ENCODE peak calls at places on chromosomes 7 and 10, in seven cellular contexts. P, O, L, S, N, E and W are unnamed samples.

GRCh38 chr7:48976268-48976667 is 51.9 kb downstream of the CDC14C start:
- DNase-seq in P (no peak), O (no peak), L (no peak), S (no peak), N (no peak), E (no peak), W (no peak)

GRCh38 chr7:139560678-139561077 is 37.2 kb downstream of the CLEC2L start:
- DNase-seq in P (no peak), O (no peak), L (no peak), S (peak), N (no peak), E (peak), W (peak)

GRCh38 chr7:130297628-130298027 is 4.7 kb downstream of the CPA4 start:
- DNase-seq in P (no peak), O (no peak), L (no peak), S (no peak), N (no peak), E (no peak), W (peak)

GRCh38 chr7:67809586-67809985 is 813.0 kb downstream of the TYW1 start:
- DNase-seq in P (no peak), O (peak), L (no peak), S (no peak), N (no peak), E (no peak), W (no peak)

GRCh38 chr10:113639966-113640365 is 23.9 kb downstream of the NRAP start:
- DNase-seq in P (no peak), O (no peak), L (no peak), S (no peak), N (no peak), E (no peak), W (no peak)

GRCh38 chr7:151185762-151186639 is 1.0 kb downstream of the ASB10 start:
- DNase-seq in P (no peak), O (no peak), L (no peak), S (no peak), N (peak), E (no peak), W (no peak)

GRCh38 chr10:34904191-34904590 is 89.1 kb upstream of the PARD3 start:
- DNase-seq in P (no peak), O (no peak), L (no peak), S (no peak), N (no peak), E (no peak), W (no peak)

GRCh38 chr10:12717981-12718707 is 283.4 kb downstream of the CCDC3 start:
- DNase-seq in P (no peak), O (peak), L (no peak), S (no peak), N (no peak), E (peak), W (no peak)

GRCh38 chr7:42720871-42721835 is 190.7 kb downstream of the C7orf25 start:
- DNase-seq in P (no peak), O (no peak), L (no peak), S (no peak), N (no peak), E (no peak), W (no peak)

GRCh38 chr7:82359426-82359825 is 84.2 kb downstream of the CACNA2D1 start:
- DNase-seq in P (no peak), O (no peak), L (no peak), S (peak), N (no peak), E (peak), W (no peak)